ENCODE peak calls at places on chromosomes 5 and 9, in five cellular contexts. One of them, this sample, is unnamed.
A peak's percentile ranks its signal among the peaks of the same experiment; 100 is the strongest.

GRCh38 chr5:136424835-136425694 is 59.7 kb upstream of the TRPC7 start:
- DNase-seq in activated naive CD8-positive, alpha-beta T cell treated with anti-CD3 and anti-CD28 coated beads for 36 hours: peak; percentile 34
- DNase-seq in M059J: peak; percentile 72
- DNase-seq in brain microvascular endothelial cell: peak; percentile 21
- DNase-seq in glomerular endothelial cell: peak; percentile 23
- DNase-seq in this sample: no peak

GRCh38 chr9:114738581-114739316 is 56.8 kb upstream of the TEX48 start:
- DNase-seq in glomerular endothelial cell: peak; percentile 82
- DNase-seq in activated naive CD8-positive, alpha-beta T cell treated with anti-CD3 and anti-CD28 coated beads for 36 hours: peak; percentile 67
- DNase-seq in M059J: peak; percentile 89
- DNase-seq in brain microvascular endothelial cell: peak; percentile 83
- DNase-seq in this sample: peak; percentile 62

GRCh38 chr5:123283031-123283430 is 140.2 kb downstream of the CEP120 start:
- DNase-seq in glomerular endothelial cell: no peak
- DNase-seq in activated naive CD8-positive, alpha-beta T cell treated with anti-CD3 and anti-CD28 coated beads for 36 hours: no peak
- DNase-seq in brain microvascular endothelial cell: no peak
- DNase-seq in M059J: peak; percentile 4
- DNase-seq in this sample: no peak

GRCh38 chr9:84519486-84519885 is 150.0 kb upstream of the NTRK2 start:
- DNase-seq in M059J: no peak
- DNase-seq in glomerular endothelial cell: no peak
- DNase-seq in activated naive CD8-positive, alpha-beta T cell treated with anti-CD3 and anti-CD28 coated beads for 36 hours: no peak
- DNase-seq in brain microvascular endothelial cell: no peak
- DNase-seq in this sample: no peak

GRCh38 chr5:123670981-123671557 is 159.1 kb downstream of the CSNK1G3 start:
- DNase-seq in brain microvascular endothelial cell: peak; percentile 46
- DNase-seq in activated naive CD8-positive, alpha-beta T cell treated with anti-CD3 and anti-CD28 coated beads for 36 hours: peak; percentile 14
- DNase-seq in glomerular endothelial cell: peak; percentile 27
- DNase-seq in M059J: peak; percentile 41
- DNase-seq in this sample: peak; percentile 29

GRCh38 chr5:21212026-21212425 is 1224.0 kb upstream of the CDH18 start:
- DNase-seq in glomerular endothelial cell: no peak
- DNase-seq in activated naive CD8-positive, alpha-beta T cell treated with anti-CD3 and anti-CD28 coated beads for 36 hours: no peak
- DNase-seq in M059J: no peak
- DNase-seq in brain microvascular endothelial cell: no peak
- DNase-seq in this sample: no peak

GRCh38 chr5:148899993-148900392 is 73.6 kb downstream of the ADRB2 start:
- DNase-seq in glomerular endothelial cell: no peak
- DNase-seq in M059J: no peak
- DNase-seq in activated naive CD8-positive, alpha-beta T cell treated with anti-CD3 and anti-CD28 coated beads for 36 hours: no peak
- DNase-seq in brain microvascular endothelial cell: no peak
- DNase-seq in this sample: no peak

GRCh38 chr5:52875827-52876226 is 88.1 kb downstream of the ITGA1 start:
- DNase-seq in brain microvascular endothelial cell: no peak
- DNase-seq in glomerular endothelial cell: no peak
- DNase-seq in M059J: no peak
- DNase-seq in activated naive CD8-positive, alpha-beta T cell treated with anti-CD3 and anti-CD28 coated beads for 36 hours: no peak
- DNase-seq in this sample: no peak

GRCh38 chr5:67234671-67235176 is 38.1 kb upstream of the CD180 start:
- DNase-seq in brain microvascular endothelial cell: peak; percentile 86
- DNase-seq in glomerular endothelial cell: peak; percentile 85
- DNase-seq in activated naive CD8-positive, alpha-beta T cell treated with anti-CD3 and anti-CD28 coated beads for 36 hours: no peak
- DNase-seq in M059J: peak; percentile 91
- DNase-seq in this sample: no peak

GRCh38 chr5:143229426-143229895 is 174.0 kb downstream of the NR3C1 start:
- DNase-seq in brain microvascular endothelial cell: no peak
- DNase-seq in M059J: no peak
- DNase-seq in glomerular endothelial cell: no peak
- DNase-seq in activated naive CD8-positive, alpha-beta T cell treated with anti-CD3 and anti-CD28 coated beads for 36 hours: no peak
- DNase-seq in this sample: no peak

GRCh38 chr9:95087659-95088242 is 229.8 kb downstream of the FANCC start:
- DNase-seq in glomerular endothelial cell: no peak
- DNase-seq in activated naive CD8-positive, alpha-beta T cell treated with anti-CD3 and anti-CD28 coated beads for 36 hours: no peak
- DNase-seq in brain microvascular endothelial cell: no peak
- DNase-seq in M059J: peak; percentile 68
- DNase-seq in this sample: no peak

GRCh38 chr9:13354733-13355132 is 75.2 kb upstream of the MPDZ start:
- DNase-seq in M059J: peak; percentile 18
- DNase-seq in brain microvascular endothelial cell: peak; percentile 15
- DNase-seq in glomerular endothelial cell: no peak
- DNase-seq in activated naive CD8-positive, alpha-beta T cell treated with anti-CD3 and anti-CD28 coated beads for 36 hours: no peak
- DNase-seq in this sample: no peak

GRCh38 chr9:111678293-111678692 is 16.9 kb downstream of the GNG10 start:
- DNase-seq in M059J: no peak
- DNase-seq in activated naive CD8-positive, alpha-beta T cell treated with anti-CD3 and anti-CD28 coated beads for 36 hours: no peak
- DNase-seq in brain microvascular endothelial cell: no peak
- DNase-seq in glomerular endothelial cell: no peak
- DNase-seq in this sample: no peak

GRCh38 chr5:172418847-172419810 is 35.2 kb downstream of the SH3PXD2B start:
- DNase-seq in activated naive CD8-positive, alpha-beta T cell treated with anti-CD3 and anti-CD28 coated beads for 36 hours: no peak
- DNase-seq in brain microvascular endothelial cell: no peak
- DNase-seq in M059J: no peak
- DNase-seq in glomerular endothelial cell: no peak
- DNase-seq in this sample: no peak

GRCh38 chr5:126384985-126385384 is 38.2 kb upstream of the GRAMD2B start:
- DNase-seq in glomerular endothelial cell: no peak
- DNase-seq in brain microvascular endothelial cell: peak; percentile 77
- DNase-seq in activated naive CD8-positive, alpha-beta T cell treated with anti-CD3 and anti-CD28 coated beads for 36 hours: no peak
- DNase-seq in M059J: peak; percentile 90
- DNase-seq in this sample: no peak

GRCh38 chr5:177458912-177459350 is 12.3 kb downstream of the PRR7 start:
- DNase-seq in glomerular endothelial cell: no peak
- DNase-seq in brain microvascular endothelial cell: peak; percentile 23
- DNase-seq in activated naive CD8-positive, alpha-beta T cell treated with anti-CD3 and anti-CD28 coated beads for 36 hours: no peak
- DNase-seq in M059J: peak; percentile 73
- DNase-seq in this sample: no peak

This sample was measured in immature natural killer cell.